ENCODE peak calls at places on chromosomes 16 and 17, in six cellular contexts. One of them, this sample, is unnamed.

GRCh38 chr17:78836420-78837021 is 4.1 kb downstream of the USP36 start:
- DNase-seq in kidney: no peak
- DNase-seq in CD4-positive, CD25-positive, alpha-beta regulatory T cell: no peak
- DNase-seq in activated CD4-positive, alpha-beta T cell treated with anti-CD3 and anti-CD28 coated beads, Interleukin-2, amount 50 U/mL, for 4 hours: no peak
- DNase-seq in A549: no peak
- DNase-seq in LNCaP clone FGC: no peak
- DNase-seq in this sample: no peak

GRCh38 chr17:48470388-48471034 is 40.5 kb upstream of the SKAP1 start:
- DNase-seq in A549: no peak
- DNase-seq in kidney: no peak
- DNase-seq in CD4-positive, CD25-positive, alpha-beta regulatory T cell: no peak
- DNase-seq in activated CD4-positive, alpha-beta T cell treated with anti-CD3 and anti-CD28 coated beads, Interleukin-2, amount 50 U/mL, for 4 hours: no peak
- DNase-seq in LNCaP clone FGC: no peak
- DNase-seq in this sample: peak

GRCh38 chr17:8189041-8189710 is 804 bp downstream of the BORCS6 start:
- DNase-seq in LNCaP clone FGC: no peak
- DNase-seq in CD4-positive, CD25-positive, alpha-beta regulatory T cell: peak
- DNase-seq in A549: no peak
- DNase-seq in activated CD4-positive, alpha-beta T cell treated with anti-CD3 and anti-CD28 coated beads, Interleukin-2, amount 50 U/mL, for 4 hours: no peak
- DNase-seq in kidney: peak
- DNase-seq in this sample: peak

GRCh38 chr17:69540356-69540755 is 125.9 kb downstream of the MAP2K6 start:
- DNase-seq in kidney: no peak
- DNase-seq in A549: no peak
- DNase-seq in CD4-positive, CD25-positive, alpha-beta regulatory T cell: no peak
- DNase-seq in activated CD4-positive, alpha-beta T cell treated with anti-CD3 and anti-CD28 coated beads, Interleukin-2, amount 50 U/mL, for 4 hours: no peak
- DNase-seq in LNCaP clone FGC: no peak
- DNase-seq in this sample: no peak

GRCh38 chr16:14310519-14310991 is 239.4 kb downstream of the MRTFB start:
- DNase-seq in CD4-positive, CD25-positive, alpha-beta regulatory T cell: no peak
- DNase-seq in A549: peak
- DNase-seq in activated CD4-positive, alpha-beta T cell treated with anti-CD3 and anti-CD28 coated beads, Interleukin-2, amount 50 U/mL, for 4 hours: no peak
- DNase-seq in kidney: no peak
- DNase-seq in LNCaP clone FGC: no peak
- DNase-seq in this sample: no peak

GRCh38 chr16:7086842-7087616 is 245.6 kb upstream of the RBFOX1 start:
- DNase-seq in A549: no peak
- DNase-seq in kidney: peak
- DNase-seq in LNCaP clone FGC: no peak
- DNase-seq in activated CD4-positive, alpha-beta T cell treated with anti-CD3 and anti-CD28 coated beads, Interleukin-2, amount 50 U/mL, for 4 hours: no peak
- DNase-seq in CD4-positive, CD25-positive, alpha-beta regulatory T cell: no peak
- DNase-seq in this sample: peak

GRCh38 chr16:85306071-85306792 is 194.0 kb upstream of the CIBAR2 start:
- DNase-seq in A549: no peak
- DNase-seq in LNCaP clone FGC: peak
- DNase-seq in kidney: peak
- DNase-seq in CD4-positive, CD25-positive, alpha-beta regulatory T cell: peak
- DNase-seq in activated CD4-positive, alpha-beta T cell treated with anti-CD3 and anti-CD28 coated beads, Interleukin-2, amount 50 U/mL, for 4 hours: peak
- DNase-seq in this sample: no peak

GRCh38 chr17:55068862-55069771 is 100.6 kb downstream of the STXBP4 start:
- DNase-seq in CD4-positive, CD25-positive, alpha-beta regulatory T cell: no peak
- DNase-seq in A549: no peak
- DNase-seq in kidney: no peak
- DNase-seq in activated CD4-positive, alpha-beta T cell treated with anti-CD3 and anti-CD28 coated beads, Interleukin-2, amount 50 U/mL, for 4 hours: no peak
- DNase-seq in LNCaP clone FGC: no peak
- DNase-seq in this sample: no peak

GRCh38 chr16:700684-701584 is 4.7 kb downstream of the FBXL16 start:
- DNase-seq in kidney: no peak
- DNase-seq in LNCaP clone FGC: no peak
- DNase-seq in CD4-positive, CD25-positive, alpha-beta regulatory T cell: no peak
- DNase-seq in activated CD4-positive, alpha-beta T cell treated with anti-CD3 and anti-CD28 coated beads, Interleukin-2, amount 50 U/mL, for 4 hours: no peak
- DNase-seq in A549: no peak
- DNase-seq in this sample: no peak

GRCh38 chr17:80866050-80866793 is 125.4 kb upstream of the CHMP6 start:
- DNase-seq in A549: peak
- DNase-seq in CD4-positive, CD25-positive, alpha-beta regulatory T cell: peak
- DNase-seq in LNCaP clone FGC: no peak
- DNase-seq in activated CD4-positive, alpha-beta T cell treated with anti-CD3 and anti-CD28 coated beads, Interleukin-2, amount 50 U/mL, for 4 hours: peak
- DNase-seq in kidney: peak
- DNase-seq in this sample: peak

GRCh38 chr17:9431620-9432019 is 144.0 kb downstream of the STX8 start:
- DNase-seq in CD4-positive, CD25-positive, alpha-beta regulatory T cell: no peak
- DNase-seq in LNCaP clone FGC: no peak
- DNase-seq in A549: no peak
- DNase-seq in kidney: no peak
- DNase-seq in activated CD4-positive, alpha-beta T cell treated with anti-CD3 and anti-CD28 coated beads, Interleukin-2, amount 50 U/mL, for 4 hours: no peak
- DNase-seq in this sample: no peak